ENCODE peak calls at places on chromosomes 1 and 21, in five cellular contexts. K is A549, V is K562, E is H1, D is HepG2. T is an unnamed sample.

GRCh38 chr1:225182701-225183100 is 245.1 kb downstream of the LBR start:
- DNase-seq in K (no peak), V (no peak), E (no peak), D (no peak), T (no peak)

GRCh38 chr1:205827623-205828022 is 14.6 kb upstream of the SLC41A1 start:
- DNase-seq in K (peak), V (no peak), E (no peak), D (no peak), T (no peak)

GRCh38 chr1:180611016-180611930 is 20.5 kb upstream of the XPR1 start:
- DNase-seq in K (no peak), V (peak), E (no peak), D (no peak), T (peak)

GRCh38 chr1:29471487-29472313 is 235.4 kb downstream of the PTPRU start:
- DNase-seq in K (no peak), V (no peak), E (no peak), D (peak), T (no peak)

GRCh38 chr1:23483327-23484252 is at the start of gene ASAP3:
- DNase-seq in K (no peak), V (no peak), E (peak), D (peak), T (peak)

GRCh38 chr1:229557913-229558414 is 543 bp downstream of the ABCB10 start:
- DNase-seq in K (peak), V (peak), E (peak), D (peak), T (peak)

GRCh38 chr1:65278344-65279091 is 30.8 kb upstream of the DNAJC6 start:
- DNase-seq in K (no peak), V (no peak), E (no peak), D (no peak), T (no peak)

GRCh38 chr1:27872059-27872801 is at the start of gene THEMIS2:
- DNase-seq in K (no peak), V (peak), E (peak), D (no peak), T (peak)

GRCh38 chr1:36570016-36570415 is 87.3 kb upstream of the CSF3R start:
- DNase-seq in K (no peak), V (no peak), E (no peak), D (no peak), T (no peak)

GRCh38 chr1:26404641-26405040 is 6.0 kb upstream of the LIN28A start:
- DNase-seq in K (peak), V (no peak), E (no peak), D (no peak), T (no peak)

DNA sequence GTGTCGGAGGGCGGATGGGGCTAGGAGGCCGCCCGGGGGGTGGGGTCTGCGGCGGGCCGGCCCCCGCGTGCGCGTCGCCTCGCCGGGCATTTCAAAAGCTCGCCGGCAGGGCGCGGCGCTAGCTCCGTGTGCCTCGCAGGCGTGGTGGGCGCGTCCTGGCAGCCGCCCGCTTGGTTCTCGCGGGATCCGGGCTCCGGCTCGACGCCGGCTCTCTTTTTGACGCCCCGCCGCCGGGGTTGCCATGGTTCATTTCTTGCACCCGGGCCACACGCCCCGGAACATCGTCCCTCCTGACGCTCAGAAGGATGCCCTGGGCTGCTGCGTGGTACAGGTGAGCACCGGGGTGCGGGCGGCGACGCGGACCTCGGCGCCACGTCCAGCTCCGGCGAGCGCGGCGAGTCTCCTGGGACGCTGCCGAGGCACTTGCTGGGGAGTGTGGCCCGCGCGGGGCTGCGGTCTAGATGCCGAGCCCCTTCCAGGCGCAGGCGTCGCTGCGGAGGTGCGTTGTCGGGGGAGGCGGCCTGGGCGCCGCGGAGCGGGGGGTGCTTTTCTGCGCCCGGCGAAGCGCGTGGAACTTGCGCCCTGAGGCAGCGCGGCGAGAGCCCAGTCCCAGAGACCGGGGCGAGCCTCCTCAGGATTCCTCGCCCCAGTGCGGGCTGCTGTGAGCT is at the start of gene ZYG11A:
- DNase-seq in K (peak), V (peak), E (peak), D (peak), T (peak)
- TF ChIP-seq JUN in K (no peak), V (no peak), E (no peak), D (no peak), T (no peak)

DNA sequence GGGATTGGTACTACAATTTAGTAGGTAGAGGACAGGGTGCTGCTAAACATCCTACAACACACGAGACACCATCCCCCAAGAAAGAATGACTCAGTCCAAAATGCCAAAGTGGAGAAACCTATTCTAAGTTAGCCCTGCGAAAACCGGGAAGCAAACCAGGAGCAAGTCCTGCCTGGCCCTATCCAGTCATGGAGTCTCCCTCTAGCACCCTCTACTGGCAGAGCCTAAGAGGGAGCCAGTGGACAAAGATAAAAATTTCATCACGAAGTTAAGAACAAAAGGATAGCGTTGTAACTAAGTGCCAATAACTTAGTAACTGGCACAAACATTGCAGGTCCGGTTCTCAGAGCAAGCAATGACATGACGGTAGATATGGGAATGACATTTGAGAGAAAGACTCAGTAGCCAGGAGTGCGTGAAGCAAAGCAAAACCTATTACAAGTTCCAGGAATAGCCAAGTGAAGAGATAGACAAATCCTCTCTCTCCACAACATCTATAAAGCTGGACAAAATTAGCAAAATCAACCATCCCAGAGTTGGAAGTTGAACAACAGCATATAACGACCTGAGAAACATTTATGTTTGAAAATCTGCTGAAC is 383.5 kb downstream of the OMA1 start:
- DNase-seq in K (peak), V (peak), E (peak), D (peak), T (peak)
- H3K4me2 ChIP-seq in K (no peak), V (no peak), E (no peak), D (no peak), T (no peak)

GRCh38 chr1:164524810-164525209 is 34.2 kb upstream of the PBX1 start:
- DNase-seq in K (no peak), V (no peak), E (no peak), D (no peak), T (no peak)
- TF ChIP-seq JUN in K (no peak), V (no peak), E (no peak), D (no peak), T (no peak)

GRCh38 chr21:39088831-39089380 is 94.3 kb downstream of the PSMG1 start:
- DNase-seq in K (peak), V (peak), E (no peak), D (peak), T (peak)
- H3K4me2 ChIP-seq in K (no peak), V (no peak), E (no peak), D (no peak), T (no peak)

GRCh38 chr1:177969109-177969508 is 749 bp downstream of the SEC16B start:
- DNase-seq in K (peak), V (no peak), E (no peak), D (peak), T (no peak)

GRCh38 chr1:177959793-177960515 is 9.9 kb downstream of the SEC16B start:
- DNase-seq in K (peak), V (no peak), E (no peak), D (peak), T (peak)

GRCh38 chr1:177960939-177961622 is 8.8 kb downstream of the SEC16B start:
- DNase-seq in K (no peak), V (no peak), E (no peak), D (no peak), T (no peak)

GRCh38 chr1:177966199-177966598 is 3.7 kb downstream of the SEC16B start:
- DNase-seq in K (no peak), V (no peak), E (no peak), D (no peak), T (no peak)

GRCh38 chr1:177964336-177964735 is 5.5 kb downstream of the SEC16B start:
- DNase-seq in K (no peak), V (no peak), E (no peak), D (no peak), T (no peak)
- TF ChIP-seq JUN in K (no peak), V (no peak), E (no peak), D (no peak), T (no peak)

GRCh38 chr1:43924516-43924915 is 9.1 kb upstream of the ARTN start:
- DNase-seq in K (no peak), V (no peak), E (no peak), D (no peak), T (no peak)

GRCh38 chr1:43919906-43920305 is 13.7 kb upstream of the ARTN start:
- DNase-seq in K (no peak), V (no peak), E (no peak), D (no peak), T (no peak)

DNA sequence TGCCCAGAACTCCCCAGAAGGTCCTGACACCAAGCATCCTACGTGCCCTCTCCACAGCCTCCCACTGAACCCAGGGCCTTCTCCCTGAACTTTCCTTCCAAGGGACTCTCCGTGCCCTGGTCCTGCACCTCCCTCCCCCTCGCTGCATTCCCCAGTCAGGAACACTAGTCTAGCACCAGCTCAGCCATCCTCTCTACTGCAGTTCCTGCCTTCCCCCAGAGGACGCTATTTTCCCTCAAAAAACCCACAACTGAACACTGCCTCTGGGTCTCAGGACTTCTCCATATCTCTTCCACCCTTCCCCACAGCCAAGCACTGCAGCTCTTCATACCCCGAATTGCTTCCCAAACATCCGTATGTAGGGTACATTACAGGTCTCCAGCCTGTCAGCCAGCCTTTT is 12.6 kb upstream of the ARTN start:
- DNase-seq in K (no peak), V (no peak), E (no peak), D (no peak), T (no peak)
- H3K4me2 ChIP-seq in K (no peak), V (no peak), E (no peak), D (no peak), T (no peak)

GRCh38 chr1:67674260-67675011 is 10.6 kb upstream of the GADD45A start:
- DNase-seq in K (no peak), V (no peak), E (no peak), D (no peak), T (peak)
- TF ChIP-seq JUN in K (no peak), V (no peak), E (no peak), D (no peak), T (no peak)

GRCh38 chr21:25967566-25968438 is 202.8 kb downstream of the APP start:
- DNase-seq in K (no peak), V (no peak), E (no peak), D (no peak), T (peak)
- H3K4me2 ChIP-seq in K (no peak), V (no peak), E (no peak), D (no peak), T (peak)

GRCh38 chr1:39928809-39929587 is 25.9 kb upstream of the MFSD2A start:
- DNase-seq in K (no peak), V (no peak), E (no peak), D (no peak), T (no peak)

GRCh38 chr1:39936724-39937491 is 18.0 kb upstream of the MFSD2A start:
- DNase-seq in K (no peak), V (no peak), E (no peak), D (no peak), T (no peak)

GRCh38 chr1:39938856-39939255 is 16.1 kb upstream of the MFSD2A start:
- DNase-seq in K (no peak), V (no peak), E (no peak), D (no peak), T (no peak)

GRCh38 chr1:39933956-39934941 is 20.7 kb upstream of the MFSD2A start:
- DNase-seq in K (peak), V (no peak), E (no peak), D (peak), T (no peak)
- TF ChIP-seq JUN in K (peak), V (no peak), E (no peak), D (peak), T (no peak)